ENCODE peak calls at places on chromosomes 12 and 14, in seven cellular contexts. I is hepatic stellate cell; Z is AG20443; B is RWPE2; H is hypothalamus; W is CD8-positive, alpha-beta memory T cell; E is stimulated activated CD8-positive, alpha-beta memory T cell treated with anti-CD3 and anti-CD28 coated beads, Interleukin-15, amount 100 ng/mL, for 1 hour. N is an unnamed sample.

GRCh38 chr12:41076114-41076513 is 112.0 kb upstream of the PDZRN4 start:
- DNase-seq in I (no peak), Z (no peak), B (no peak), H (no peak), W (no peak), E (no peak), N (no peak)

GRCh38 chr14:100308112-100308792 is 2.0 kb upstream of the SLC25A29 start:
- DNase-seq in I (no peak), Z (no peak), B (no peak), H (no peak), W (no peak), E (no peak), N (no peak)

GRCh38 chr12:103647267-103647666 is 60.2 kb downstream of the STAB2 start:
- DNase-seq in I (no peak), Z (peak; percentile 53), B (no peak), H (no peak), W (no peak), E (no peak), N (no peak)

GRCh38 chr12:103791350-103791920 is 49.6 kb downstream of the NT5DC3 start:
- DNase-seq in I (no peak), Z (no peak), B (no peak), H (no peak), W (no peak), E (no peak), N (no peak)

GRCh38 chr12:114015851-114016250 is 49.7 kb upstream of the RBM19 start:
- DNase-seq in I (no peak), Z (no peak), B (no peak), H (no peak), W (no peak), E (no peak), N (no peak)

GRCh38 chr12:75836533-75836932 is 195.0 kb downstream of the PHLDA1 start:
- DNase-seq in I (no peak), Z (no peak), B (no peak), H (no peak), W (no peak), E (no peak), N (no peak)

GRCh38 chr12:2154050-2154449 is 101.3 kb downstream of the CACNA1C start:
- DNase-seq in I (peak; percentile 78), Z (peak; percentile 53), B (no peak), H (no peak), W (no peak), E (no peak), N (no peak)

GRCh38 chr14:94192534-94192933 is 18.4 kb downstream of the PPP4R4 start:
- DNase-seq in I (no peak), Z (no peak), B (no peak), H (no peak), W (no peak), E (no peak), N (no peak)

GRCh38 chr12:55142896-55143870 is 17.0 kb downstream of the OR9K2 start:
- DNase-seq in I (peak; percentile 2), Z (peak; percentile 42), B (no peak), H (peak; percentile 27), W (peak; percentile 27), E (peak; percentile 8), N (no peak)

GRCh38 chr14:20327005-20327869 is 5.8 kb downstream of the CCNB1IP1 start:
- DNase-seq in I (peak; percentile 55), Z (peak; percentile 56), B (no peak), H (no peak), W (peak; percentile 6), E (no peak), N (no peak)

GRCh38 chr12:96720363-96720705 is 186.7 kb upstream of the NEDD1 start:
- DNase-seq in I (peak; percentile 9), Z (peak; percentile 41), B (no peak), H (no peak), W (no peak), E (no peak), N (no peak)

GRCh38 chr12:104864668-104865067 is 93.4 kb downstream of the SLC41A2 start:
- DNase-seq in I (no peak), Z (no peak), B (no peak), H (no peak), W (no peak), E (no peak), N (no peak)

GRCh38 chr14:81927069-81927468 is 393.4 kb upstream of the SEL1L start:
- DNase-seq in I (no peak), Z (no peak), B (no peak), H (no peak), W (no peak), E (no peak), N (no peak)